ENCODE peak calls at places on chromosomes 2 and 18, in four cellular contexts. N is K562, A is H1, C is HepG2. W is an unnamed sample.

GRCh38 chr2:49843314-49843713 is 689.0 kb upstream of the FSHR start:
- DNase-seq in N (no peak), C (no peak), A (no peak), W (no peak)

GRCh38 chr2:195620499-195620898 is 36.5 kb upstream of the SLC39A10 start:
- DNase-seq in C (no peak), N (no peak), A (no peak), W (no peak)

GRCh38 chr2:19733951-19734425 is 167.8 kb downstream of the TTC32 start:
- DNase-seq in N (no peak), C (no peak), A (no peak), W (no peak)

GRCh38 chr2:235644191-235644590 is 150.3 kb downstream of the AGAP1 start:
- DNase-seq in N (no peak), C (no peak), A (no peak), W (no peak)

GRCh38 chr2:71684226-71685072 is 231.1 kb downstream of the DYSF start:
- DNase-seq in A (no peak), N (no peak), C (no peak), W (no peak)

GRCh38 chr2:10534514-10535250 is 86.6 kb upstream of the ODC1 start:
- DNase-seq in C (peak), N (no peak), A (no peak), W (no peak)

GRCh38 chr2:38192976-38193375 is 117.0 kb upstream of the CYP1B1 start:
- DNase-seq in N (no peak), A (no peak), C (no peak), W (no peak)

GRCh38 chr18:58106674-58107058 is 62.6 kb downstream of the NEDD4L start:
- DNase-seq in N (no peak), A (no peak), C (no peak), W (no peak)

GRCh38 chr18:50307738-50308470 is 20.4 kb upstream of the CXXC1 start:
- DNase-seq in A (peak), N (peak), C (peak), W (peak)

GRCh38 chr2:189648846-189649529 is 12.3 kb upstream of the ASNSD1 start:
- DNase-seq in N (no peak), A (no peak), C (no peak), W (no peak)

GRCh38 chr2:153543639-153544071 is 65.1 kb upstream of the RPRM start:
- DNase-seq in A (no peak), C (no peak), N (no peak), W (no peak)

GRCh38 chr18:6683112-6683876 is 46.2 kb upstream of the ARHGAP28 start:
- DNase-seq in A (peak), N (peak), C (no peak), W (no peak)

GRCh38 chr2:205914736-205915510 is 171.1 kb downstream of the INO80D start:
- DNase-seq in N (no peak), C (no peak), A (no peak), W (no peak)

GRCh38 chr2:85340034-85340892 is 12.5 kb upstream of the TGOLN2 start:
- DNase-seq in C (no peak), A (no peak), N (no peak), W (no peak)

GRCh38 chr2:192004188-192004963 is 157.5 kb upstream of the CAVIN2 start:
- DNase-seq in A (no peak), N (no peak), C (peak), W (peak)

GRCh38 chr2:128416781-128417180 is 98.1 kb upstream of the HS6ST1 start:
- DNase-seq in C (no peak), A (no peak), N (no peak), W (no peak)
- TF ChIP-seq BRCA1 in C (no peak), A (no peak), N (no peak), W (no peak)

GRCh38 chr18:75854808-75855207 is 427.3 kb upstream of the SMIM21 start:
- DNase-seq in N (no peak), C (no peak), A (no peak), W (no peak)

GRCh38 chr18:75857558-75857957 is 430.1 kb upstream of the SMIM21 start:
- DNase-seq in C (no peak), A (no peak), N (no peak), W (no peak)

GRCh38 chr18:75860166-75860565 is 432.7 kb upstream of the SMIM21 start:
- DNase-seq in N (no peak), C (no peak), A (no peak), W (no peak)

GRCh38 chr18:75858754-75859153 is 431.3 kb upstream of the SMIM21 start:
- DNase-seq in N (no peak), C (no peak), A (no peak), W (no peak)

DNA sequence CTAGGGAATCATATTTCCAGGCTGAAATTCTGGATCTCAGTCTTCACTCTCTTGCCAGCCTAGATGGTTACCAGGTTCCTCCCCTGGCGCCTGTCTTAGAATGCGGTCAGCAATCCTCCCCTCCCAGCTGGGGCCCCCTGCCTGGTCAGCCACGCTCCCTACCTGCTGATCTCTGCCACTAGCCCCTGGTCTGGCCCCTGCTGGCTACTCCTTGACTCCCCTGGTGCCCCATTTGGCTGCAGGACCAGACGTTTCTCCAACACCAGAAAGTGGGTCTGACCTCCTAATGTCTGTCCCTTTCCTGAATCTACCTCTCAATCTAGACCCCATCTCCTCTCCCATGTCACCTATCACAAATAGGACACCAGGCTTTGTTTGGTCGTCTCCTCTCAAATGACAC is 432.0 kb upstream of the SMIM21 start:
- DNase-seq in C (no peak), N (no peak), A (no peak), W (no peak)
- TF ChIP-seq RFX5 in C (no peak), N (no peak), A (no peak), W (no peak)

DNA sequence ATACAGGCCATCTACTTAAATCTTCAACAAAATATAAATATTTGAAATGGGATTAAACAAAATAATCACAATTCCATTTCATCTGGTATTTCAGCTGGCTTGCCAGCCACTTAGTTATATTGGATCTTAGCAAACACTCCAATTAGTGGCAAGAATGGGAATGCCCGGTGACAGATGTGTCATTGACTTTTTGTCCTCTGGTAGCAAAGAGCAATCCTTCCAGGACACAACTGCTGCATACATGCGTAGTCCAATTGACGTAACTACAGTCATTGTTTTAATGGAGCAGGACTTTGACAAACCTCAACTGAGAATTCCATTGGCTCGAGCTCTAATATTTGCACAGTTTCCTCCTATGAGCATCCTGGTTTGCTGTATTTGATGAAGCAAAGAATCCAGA is 69.9 kb downstream of the RNF152 start:
- DNase-seq in C (no peak), N (no peak), A (no peak), W (no peak)
- TF ChIP-seq BRCA1 in C (no peak), N (no peak), A (no peak), W (no peak)

DNA sequence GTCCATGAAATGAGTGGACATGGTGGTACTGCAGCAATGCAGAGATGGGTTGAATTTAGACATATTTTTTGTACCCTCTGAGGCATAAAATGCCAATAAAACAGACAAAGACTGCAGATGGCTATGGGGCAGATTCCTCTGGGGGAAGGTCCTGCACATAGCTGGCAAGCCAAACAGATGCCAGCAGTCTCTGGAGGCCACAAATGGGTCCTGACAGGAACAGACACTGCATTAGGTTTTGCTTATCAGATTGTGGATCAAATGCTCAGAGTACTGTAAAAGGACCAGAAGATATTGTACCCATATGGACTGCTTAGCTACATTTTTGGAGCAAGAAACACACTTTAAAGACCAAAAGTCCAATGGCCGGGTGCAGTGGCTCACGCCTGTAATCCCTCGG is 40.9 kb upstream of the ORC2 start:
- DNase-seq in N (no peak), C (no peak), A (no peak), W (no peak)
- TF ChIP-seq RFX5 in N (no peak), C (no peak), A (no peak), W (no peak)

GRCh38 chr2:160222546-160223281 is 22.6 kb upstream of the ITGB6 start:
- DNase-seq in A (no peak), C (peak), N (no peak), W (no peak)

GRCh38 chr2:160220001-160220400 is 19.9 kb upstream of the ITGB6 start:
- DNase-seq in N (no peak), C (no peak), A (no peak), W (no peak)

GRCh38 chr2:160223560-160223959 is 23.5 kb upstream of the ITGB6 start:
- DNase-seq in N (no peak), A (no peak), C (no peak), W (no peak)

GRCh38 chr2:160221391-160222276 is 21.6 kb upstream of the ITGB6 start:
- DNase-seq in N (no peak), C (peak), A (no peak), W (no peak)

DNA sequence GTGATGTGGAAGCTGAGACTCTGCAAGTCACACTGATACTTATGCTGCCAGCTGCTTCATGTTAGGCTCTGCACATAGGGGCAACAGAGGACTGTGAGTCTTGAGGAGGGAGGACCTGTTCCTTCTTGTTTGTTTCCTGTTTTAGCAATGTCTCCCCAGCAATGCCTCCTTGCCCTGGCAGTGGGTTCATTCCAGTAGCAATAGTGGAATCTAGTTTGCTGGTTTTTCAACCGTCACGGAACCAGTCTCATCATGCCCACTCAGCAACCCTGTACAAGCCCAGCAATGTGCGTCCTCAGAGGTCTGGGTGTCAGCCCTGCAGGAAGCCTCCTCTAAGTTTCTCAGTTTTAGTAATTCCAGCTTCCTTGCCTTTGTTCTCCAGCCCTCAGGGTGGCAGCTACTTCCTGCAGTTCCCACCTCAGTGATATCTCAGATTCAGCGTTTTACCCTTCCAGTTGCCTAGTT is 20.5 kb upstream of the ITGB6 start:
- DNase-seq in N (no peak), A (no peak), C (no peak), W (no peak)
- TF ChIP-seq BRCA1 in N (no peak), A (no peak), C (no peak), W (no peak)

GRCh38 chr2:136360790-136361189 is 242.8 kb upstream of the CXCR4 start:
- DNase-seq in C (no peak), N (no peak), A (no peak), W (no peak)
- TF ChIP-seq RFX5 in C (no peak), N (no peak), A (no peak), W (no peak)

GRCh38 chr2:186927867-186928191 is 78.9 kb upstream of the ZSWIM2 start:
- DNase-seq in C (no peak), A (no peak), N (no peak), W (no peak)

GRCh38 chr2:186927185-186927866 is 78.4 kb upstream of the ZSWIM2 start:
- DNase-seq in A (no peak), C (no peak), N (peak), W (no peak)

GRCh38 chr2:186925514-186925913 is 76.5 kb upstream of the ZSWIM2 start:
- DNase-seq in A (no peak), C (no peak), N (peak), W (no peak)
- TF ChIP-seq BRCA1 in A (no peak), C (no peak), N (no peak), W (no peak)

W was measured in GM12878.